ENCODE peak calls at places on chromosome 14, in four cellular contexts. One of them, this sample, is unnamed.

GRCh38 chr14:69685716-69686115 is 74.3 kb downstream of the SUSD6 start:
- DNase-seq in fibroblast of lung: peak
- DNase-seq in neural progenitor cell: no peak
- DNase-seq in astrocyte: peak
- DNase-seq in this sample: no peak

GRCh38 chr14:102504302-102504950 is 5.2 kb downstream of the ANKRD9 start:
- DNase-seq in neural progenitor cell: no peak
- DNase-seq in astrocyte: no peak
- DNase-seq in fibroblast of lung: no peak
- DNase-seq in this sample: no peak

GRCh38 chr14:39367387-39367751 is 64.9 kb downstream of the FBXO33 start:
- DNase-seq in astrocyte: no peak
- DNase-seq in fibroblast of lung: no peak
- DNase-seq in neural progenitor cell: peak
- DNase-seq in this sample: no peak

GRCh38 chr14:70451874-70452273 is at the start of gene ADAM21:
- DNase-seq in fibroblast of lung: no peak
- DNase-seq in neural progenitor cell: no peak
- DNase-seq in astrocyte: no peak
- DNase-seq in this sample: no peak

GRCh38 chr14:89807905-89808304 is 146.6 kb downstream of the EFCAB11 start:
- DNase-seq in fibroblast of lung: no peak
- DNase-seq in neural progenitor cell: no peak
- DNase-seq in astrocyte: no peak
- DNase-seq in this sample: no peak

GRCh38 chr14:68548194-68549056 is 244.4 kb downstream of the ZFP36L1 start:
- DNase-seq in neural progenitor cell: peak
- DNase-seq in astrocyte: peak
- DNase-seq in fibroblast of lung: peak
- DNase-seq in this sample: peak

GRCh38 chr14:104227806-104228205 is 89.4 kb downstream of the KIF26A start:
- DNase-seq in astrocyte: no peak
- DNase-seq in fibroblast of lung: no peak
- DNase-seq in neural progenitor cell: no peak
- DNase-seq in this sample: no peak

GRCh38 chr14:95498622-95499353 is 17.7 kb downstream of the SYNE3 start:
- DNase-seq in neural progenitor cell: no peak
- DNase-seq in astrocyte: no peak
- DNase-seq in fibroblast of lung: peak
- DNase-seq in this sample: no peak

GRCh38 chr14:44961151-44961729 is 507 bp downstream of the KLHL28 start:
- DNase-seq in astrocyte: peak
- DNase-seq in fibroblast of lung: peak
- DNase-seq in neural progenitor cell: peak
- DNase-seq in this sample: no peak

GRCh38 chr14:96592591-96593388 is 90.6 kb downstream of the PAPOLA start:
- DNase-seq in neural progenitor cell: no peak
- DNase-seq in astrocyte: peak
- DNase-seq in fibroblast of lung: peak
- DNase-seq in this sample: no peak

GRCh38 chr14:101083564-101084435 is 180.3 kb upstream of the RTL1 start:
- DNase-seq in fibroblast of lung: no peak
- DNase-seq in neural progenitor cell: peak
- DNase-seq in astrocyte: no peak
- DNase-seq in this sample: peak

GRCh38 chr14:21712039-21712438 is 38.4 kb upstream of the OR4E1 start:
- DNase-seq in neural progenitor cell: no peak
- DNase-seq in astrocyte: no peak
- DNase-seq in fibroblast of lung: no peak
- DNase-seq in this sample: no peak

GRCh38 chr14:97298775-97299174 is 501.6 kb downstream of the VRK1 start:
- DNase-seq in fibroblast of lung: no peak
- DNase-seq in astrocyte: no peak
- DNase-seq in neural progenitor cell: no peak
- DNase-seq in this sample: no peak

GRCh38 chr14:80664576-80664975 is 277.0 kb downstream of the CEP128 start:
- DNase-seq in astrocyte: peak
- DNase-seq in fibroblast of lung: no peak
- DNase-seq in neural progenitor cell: no peak
- DNase-seq in this sample: no peak

GRCh38 chr14:63874223-63874622 is 21.4 kb downstream of the SYNE2 start:
- DNase-seq in astrocyte: no peak
- DNase-seq in fibroblast of lung: no peak
- DNase-seq in neural progenitor cell: peak
- DNase-seq in this sample: no peak

GRCh38 chr14:75318353-75318752 is 39.7 kb downstream of the FOS start:
- DNase-seq in neural progenitor cell: no peak
- DNase-seq in fibroblast of lung: no peak
- DNase-seq in astrocyte: no peak
- DNase-seq in this sample: no peak

GRCh38 chr14:77883479-77884238 is 83.8 kb downstream of the ADCK1 start:
- DNase-seq in astrocyte: no peak
- DNase-seq in neural progenitor cell: no peak
- DNase-seq in fibroblast of lung: no peak
- DNase-seq in this sample: no peak

GRCh38 chr14:104245723-104246122 is 107.3 kb downstream of the KIF26A start:
- DNase-seq in neural progenitor cell: no peak
- DNase-seq in fibroblast of lung: no peak
- DNase-seq in astrocyte: no peak
- DNase-seq in this sample: no peak

GRCh38 chr14:68789798-68790655 is 2.8 kb downstream of the ZFP36L1 start:
- DNase-seq in astrocyte: no peak
- DNase-seq in neural progenitor cell: peak
- DNase-seq in fibroblast of lung: peak
- DNase-seq in this sample: no peak

GRCh38 chr14:31717294-31718085 is 156.3 kb downstream of the NUBPL start:
- DNase-seq in fibroblast of lung: peak
- DNase-seq in neural progenitor cell: no peak
- DNase-seq in astrocyte: no peak
- DNase-seq in this sample: no peak

GRCh38 chr14:93333631-93334095 is 827 bp upstream of the BTBD7 start:
- DNase-seq in astrocyte: no peak
- DNase-seq in fibroblast of lung: no peak
- DNase-seq in neural progenitor cell: no peak
- DNase-seq in this sample: no peak

GRCh38 chr14:55851301-55851700 is 266.9 kb upstream of the PELI2 start:
- DNase-seq in fibroblast of lung: no peak
- DNase-seq in astrocyte: no peak
- DNase-seq in neural progenitor cell: peak
- DNase-seq in this sample: no peak

GRCh38 chr14:79961197-79961596 is 250.1 kb downstream of the DIO2 start:
- DNase-seq in astrocyte: no peak
- DNase-seq in fibroblast of lung: no peak
- DNase-seq in neural progenitor cell: no peak
- DNase-seq in this sample: no peak

DNA sequence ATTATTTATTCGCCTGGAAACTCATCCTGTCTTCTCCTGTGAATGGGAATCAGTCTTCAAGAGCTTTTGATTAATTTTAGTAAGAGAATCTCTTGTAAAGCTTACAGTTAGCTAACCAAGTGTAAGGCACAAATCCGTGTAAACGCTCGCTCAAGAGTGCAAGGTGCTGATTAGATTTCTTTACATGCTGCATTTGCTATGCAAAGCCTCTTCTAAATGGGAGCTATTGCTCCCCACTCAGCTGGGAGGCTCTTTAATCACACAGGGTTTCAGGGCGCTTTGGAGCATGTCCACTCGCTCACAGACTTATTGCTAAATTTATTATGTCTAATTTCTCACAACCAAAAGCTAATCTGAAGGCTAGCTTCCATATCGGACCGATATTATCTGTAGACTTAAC is 5.0 kb downstream of the FLRT2 start:
- DNase-seq in astrocyte: no peak
- DNase-seq in neural progenitor cell: peak
- DNase-seq in fibroblast of lung: peak
- DNase-seq in this sample: no peak
- TF ChIP-seq EZH2 in astrocyte: no peak
- TF ChIP-seq EZH2 in neural progenitor cell: no peak
- TF ChIP-seq EZH2 in fibroblast of lung: no peak
- TF ChIP-seq EZH2 in this sample: no peak

GRCh38 chr14:100066984-100067383 is 1.8 kb downstream of the EVL start:
- DNase-seq in neural progenitor cell: no peak
- DNase-seq in fibroblast of lung: no peak
- DNase-seq in astrocyte: no peak
- DNase-seq in this sample: no peak

GRCh38 chr14:100065942-100066574 is 836 bp downstream of the EVL start:
- DNase-seq in neural progenitor cell: no peak
- DNase-seq in astrocyte: no peak
- DNase-seq in fibroblast of lung: no peak
- DNase-seq in this sample: no peak

GRCh38 chr14:100067971-100068959 is 3.0 kb downstream of the EVL start:
- DNase-seq in fibroblast of lung: no peak
- DNase-seq in astrocyte: peak
- DNase-seq in neural progenitor cell: no peak
- DNase-seq in this sample: peak

GRCh38 chr14:100069161-100069800 is 4.1 kb downstream of the EVL start:
- DNase-seq in fibroblast of lung: no peak
- DNase-seq in neural progenitor cell: no peak
- DNase-seq in astrocyte: no peak
- DNase-seq in this sample: no peak

DNA sequence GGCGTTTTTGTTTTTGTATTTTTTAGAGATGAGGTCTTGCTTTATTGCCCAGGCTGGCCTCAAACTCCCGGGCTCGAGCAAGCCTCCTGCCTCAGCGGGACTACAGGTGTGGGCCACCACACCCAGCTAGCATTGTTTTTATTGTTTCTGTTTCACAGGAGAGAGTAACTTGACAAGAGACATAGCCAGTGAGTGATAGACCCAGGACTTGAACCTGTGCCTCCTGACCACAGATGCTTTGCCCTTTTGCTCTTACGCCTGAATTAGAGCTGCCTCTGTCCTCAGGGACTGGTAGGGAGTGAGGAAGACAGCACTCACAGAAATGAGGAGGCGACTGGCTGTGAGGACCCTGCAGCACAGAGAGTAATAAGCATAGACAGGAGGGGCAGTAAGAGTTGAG is 2.3 kb downstream of the EVL start:
- DNase-seq in fibroblast of lung: no peak
- DNase-seq in neural progenitor cell: no peak
- DNase-seq in astrocyte: no peak
- DNase-seq in this sample: no peak
- TF ChIP-seq EZH2 in fibroblast of lung: no peak
- TF ChIP-seq EZH2 in neural progenitor cell: no peak
- TF ChIP-seq EZH2 in astrocyte: no peak
- TF ChIP-seq EZH2 in this sample: no peak

GRCh38 chr14:60512952-60513554 is 4.1 kb downstream of the SIX6 start:
- DNase-seq in astrocyte: no peak
- DNase-seq in fibroblast of lung: no peak
- DNase-seq in neural progenitor cell: peak
- DNase-seq in this sample: no peak

GRCh38 chr14:60508707-60509437 is at the start of gene SIX6:
- DNase-seq in astrocyte: peak
- DNase-seq in fibroblast of lung: no peak
- DNase-seq in neural progenitor cell: peak
- DNase-seq in this sample: no peak

GRCh38 chr14:60509438-60510253 is 700 bp downstream of the SIX6 start:
- DNase-seq in astrocyte: no peak
- DNase-seq in fibroblast of lung: no peak
- DNase-seq in neural progenitor cell: peak
- DNase-seq in this sample: no peak

GRCh38 chr14:60510254-60510975 is 1.5 kb downstream of the SIX6 start:
- DNase-seq in neural progenitor cell: no peak
- DNase-seq in astrocyte: no peak
- DNase-seq in fibroblast of lung: no peak
- DNase-seq in this sample: no peak

GRCh38 chr14:60510976-60511599 is 2.1 kb downstream of the SIX6 start:
- DNase-seq in fibroblast of lung: no peak
- DNase-seq in astrocyte: no peak
- DNase-seq in neural progenitor cell: peak
- DNase-seq in this sample: no peak
- TF ChIP-seq EZH2 in fibroblast of lung: peak
- TF ChIP-seq EZH2 in astrocyte: peak
- TF ChIP-seq EZH2 in neural progenitor cell: peak
- TF ChIP-seq EZH2 in this sample: no peak

GRCh38 chr14:36505193-36505815 is 14.7 kb downstream of the NKX2-1 start:
- DNase-seq in astrocyte: no peak
- DNase-seq in fibroblast of lung: no peak
- DNase-seq in neural progenitor cell: peak
- DNase-seq in this sample: no peak
- TF ChIP-seq EZH2 in astrocyte: peak
- TF ChIP-seq EZH2 in fibroblast of lung: peak
- TF ChIP-seq EZH2 in neural progenitor cell: peak
- TF ChIP-seq EZH2 in this sample: no peak

GRCh38 chr14:22829661-22830328 is at the start of gene MRPL52:
- DNase-seq in neural progenitor cell: peak
- DNase-seq in fibroblast of lung: peak
- DNase-seq in astrocyte: peak
- DNase-seq in this sample: peak
- TF ChIP-seq EZH2 in neural progenitor cell: no peak
- TF ChIP-seq EZH2 in fibroblast of lung: no peak
- TF ChIP-seq EZH2 in astrocyte: no peak
- TF ChIP-seq EZH2 in this sample: no peak

GRCh38 chr14:94486883-94487282 is 10.9 kb upstream of the SERPINA9 start:
- DNase-seq in neural progenitor cell: peak
- DNase-seq in fibroblast of lung: no peak
- DNase-seq in astrocyte: no peak
- DNase-seq in this sample: no peak
- TF ChIP-seq EZH2 in neural progenitor cell: no peak
- TF ChIP-seq EZH2 in fibroblast of lung: no peak
- TF ChIP-seq EZH2 in astrocyte: no peak
- TF ChIP-seq EZH2 in this sample: no peak

GRCh38 chr14:76377675-76378074 is 1.7 kb downstream of the ESRRB start:
- DNase-seq in astrocyte: no peak
- DNase-seq in fibroblast of lung: no peak
- DNase-seq in neural progenitor cell: no peak
- DNase-seq in this sample: no peak

GRCh38 chr14:76375484-76375883 is 453 bp upstream of the ESRRB start:
- DNase-seq in astrocyte: no peak
- DNase-seq in fibroblast of lung: no peak
- DNase-seq in neural progenitor cell: no peak
- DNase-seq in this sample: peak

GRCh38 chr14:76376878-76377523 is 1.1 kb downstream of the ESRRB start:
- DNase-seq in astrocyte: no peak
- DNase-seq in fibroblast of lung: no peak
- DNase-seq in neural progenitor cell: peak
- DNase-seq in this sample: no peak

GRCh38 chr14:76376001-76376404 is at the start of gene ESRRB:
- DNase-seq in astrocyte: no peak
- DNase-seq in neural progenitor cell: peak
- DNase-seq in fibroblast of lung: peak
- DNase-seq in this sample: peak

DNA sequence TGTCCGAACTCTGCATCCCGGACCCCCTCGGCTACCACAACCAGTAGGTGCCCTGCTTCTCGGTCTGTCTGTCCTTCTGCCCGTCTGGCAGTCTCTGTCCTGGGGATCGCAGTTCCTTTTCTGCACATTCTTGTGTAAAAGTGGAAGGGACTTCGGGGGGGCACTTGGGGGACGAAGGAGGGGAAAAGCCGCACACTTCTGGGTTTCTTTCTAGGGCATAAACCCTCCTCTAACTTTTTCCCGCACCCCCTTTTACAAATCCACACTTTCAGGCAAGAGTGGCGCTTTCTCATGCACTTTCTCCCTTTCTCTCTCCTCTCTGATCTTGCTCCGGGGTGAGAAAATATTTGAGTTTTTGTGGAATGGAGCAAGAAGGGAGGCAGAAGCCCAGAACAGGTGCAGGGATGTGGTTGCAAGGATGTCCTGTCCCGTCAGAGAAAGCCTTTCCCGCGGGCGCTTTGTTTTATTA is 506 bp downstream of the ESRRB start:
- DNase-seq in astrocyte: no peak
- DNase-seq in neural progenitor cell: peak
- DNase-seq in fibroblast of lung: no peak
- DNase-seq in this sample: no peak
- TF ChIP-seq EZH2 in astrocyte: peak
- TF ChIP-seq EZH2 in neural progenitor cell: no peak
- TF ChIP-seq EZH2 in fibroblast of lung: peak
- TF ChIP-seq EZH2 in this sample: no peak

This sample was measured in HCT116.